ENCODE peak calls at places on chromosome 12, in four cellular contexts. F, N, E and Z are unnamed samples.

GRCh38 chr12:41661141-41661540 is 473.0 kb downstream of the PDZRN4 start:
- DNase-seq in F (no peak), N (no peak), E (no peak), Z (no peak)

GRCh38 chr12:20374775-20375174 is 6.4 kb downstream of the PDE3A start:
- DNase-seq in F (no peak), N (no peak), E (no peak), Z (no peak)

GRCh38 chr12:53205747-53206146 is 1.3 kb downstream of the ITGB7 start:
- DNase-seq in F (peak; percentile 87), N (no peak), E (no peak), Z (no peak)

GRCh38 chr12:75705749-75706719 is 194.6 kb upstream of the KRR1 start:
- DNase-seq in F (no peak), N (no peak), E (no peak), Z (peak; percentile 15)

GRCh38 chr12:40996091-40996490 is 192.0 kb upstream of the PDZRN4 start:
- DNase-seq in F (no peak), N (no peak), E (no peak), Z (no peak)

GRCh38 chr12:27779837-27780611 is at the start of the genes KLHL42 and MANSC4:
- DNase-seq in F (no peak), N (peak; percentile 30), E (peak; percentile 79), Z (peak; percentile 70)

GRCh38 chr12:105214670-105215375 is 21.2 kb downstream of the APPL2 start:
- DNase-seq in F (no peak), N (peak; percentile 59), E (no peak), Z (no peak)

GRCh38 chr12:101231626-101232025 is 21.6 kb upstream of the SLC5A8 start:
- DNase-seq in F (no peak), N (no peak), E (no peak), Z (no peak)

GRCh38 chr12:52884526-52885293 is 20.2 kb downstream of the KRT8 start:
- DNase-seq in F (no peak), N (peak; percentile 97), E (peak; percentile 98), Z (peak; percentile 81)

GRCh38 chr12:122064780-122065588 is 13.6 kb upstream of the MLXIP start:
- DNase-seq in F (no peak), N (peak; percentile 69), E (peak; percentile 52), Z (peak; percentile 37)

GRCh38 chr12:47102845-47103666 is 23.3 kb upstream of the AMIGO2 start:
- DNase-seq in F (no peak), N (no peak), E (no peak), Z (no peak)

GRCh38 chr12:74964390-74964789 is 245.2 kb downstream of the KCNC2 start:
- DNase-seq in F (no peak), N (no peak), E (no peak), Z (no peak)

GRCh38 chr12:47739959-47740358 is 14.7 kb upstream of the ENDOU start:
- DNase-seq in F (no peak), N (peak; percentile 15), E (no peak), Z (no peak)

GRCh38 chr12:39912211-39912980 is 193.5 kb downstream of the SLC2A13 start:
- DNase-seq in F (no peak), N (peak; percentile 18), E (no peak), Z (no peak)

GRCh38 chr12:114697741-114698565 is 14.0 kb upstream of the TBX3 start:
- DNase-seq in F (no peak), N (no peak), E (peak; percentile 72), Z (no peak)

GRCh38 chr12:54220092-54220557 is 31.3 kb upstream of the SMUG1 start:
- DNase-seq in F (no peak), N (peak; percentile 45), E (peak; percentile 94), Z (peak; percentile 66)

GRCh38 chr12:127284021-127284420 is 982.9 kb upstream of the TMEM132C start:
- DNase-seq in F (no peak), N (no peak), E (no peak), Z (no peak)

GRCh38 chr12:67496616-67497015 is 151.9 kb upstream of the DYRK2 start:
- DNase-seq in F (no peak), N (no peak), E (no peak), Z (no peak)

GRCh38 chr12:66964629-66965028 is 285.8 kb upstream of the GRIP1 start:
- DNase-seq in F (no peak), N (no peak), E (no peak), Z (no peak)

GRCh38 chr12:49342914-49343731 is 3.6 kb upstream of the DNAJC22 start:
- DNase-seq in F (no peak), N (no peak), E (no peak), Z (no peak)

GRCh38 chr12:82625523-82625922 is 61.2 kb upstream of the TMTC2 start:
- DNase-seq in F (no peak), N (no peak), E (no peak), Z (no peak)

GRCh38 chr12:34598352-34598827 is 576.1 kb downstream of the ALG10 start:
- DNase-seq in F (no peak), N (no peak), E (no peak), Z (no peak)

GRCh38 chr12:78118486-78118885 is 287.8 kb downstream of the NAV3 start:
- DNase-seq in F (no peak), N (no peak), E (no peak), Z (no peak)

GRCh38 chr12:132873724-132874123 is 13.7 kb downstream of the CHFR start:
- DNase-seq in F (no peak), N (no peak), E (no peak), Z (no peak)

GRCh38 chr12:11743748-11744147 is 94.3 kb downstream of the ETV6 start:
- DNase-seq in F (no peak), N (no peak), E (no peak), Z (no peak)
- TF ChIP-seq SP1 in F (no peak), N (no peak), E (no peak), Z (no peak)

DNA sequence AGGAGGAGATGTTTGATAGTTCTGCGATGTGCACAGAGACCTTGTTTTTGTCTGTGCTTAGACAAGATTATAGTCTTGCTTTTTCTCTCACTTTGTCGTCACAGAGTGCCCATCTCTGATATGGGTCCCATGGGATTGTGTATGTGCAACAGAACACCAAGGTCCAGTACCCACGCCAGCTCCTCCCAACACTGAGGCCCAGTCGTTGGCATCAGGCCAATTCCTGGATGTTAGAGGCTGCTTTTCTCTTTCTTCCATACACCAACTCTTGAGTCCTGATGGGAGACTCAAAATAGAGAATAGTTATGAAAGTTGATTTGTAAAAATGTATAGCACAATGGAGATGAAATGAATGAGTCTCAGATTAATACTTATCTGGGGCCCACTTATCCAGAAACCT is 22.7 kb upstream of the PRMT8 start:
- DNase-seq in F (no peak), N (no peak), E (no peak), Z (no peak)
- TF ChIP-seq SUZ12 in F (no peak), N (no peak), E (no peak), Z (no peak)

DNA sequence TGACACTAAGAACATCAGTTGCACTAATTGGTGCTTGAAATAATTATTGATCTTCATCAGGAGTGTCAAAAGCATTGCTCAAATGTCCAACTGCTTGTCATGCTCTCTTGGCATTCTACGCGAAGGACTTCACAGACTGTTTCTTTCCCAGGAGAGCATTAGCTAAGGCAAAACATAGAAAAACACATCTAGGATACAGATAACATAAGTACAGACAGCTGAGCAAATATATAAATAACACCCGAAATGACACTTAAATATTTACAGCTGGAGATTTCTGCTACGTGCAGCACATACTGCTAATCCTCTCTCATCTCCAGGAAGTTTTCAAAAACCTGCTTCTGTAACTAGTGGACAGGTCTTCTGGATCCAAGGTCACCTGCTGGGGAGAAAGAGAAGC is 120.0 kb upstream of the PRMT8 start:
- DNase-seq in F (no peak), N (no peak), E (no peak), Z (no peak)
- TF ChIP-seq SP1 in F (no peak), N (no peak), E (no peak), Z (no peak)

GRCh38 chr12:28899951-28900350 is 249.1 kb upstream of the FAR2 start:
- DNase-seq in F (no peak), N (no peak), E (no peak), Z (no peak)
- TF ChIP-seq SUZ12 in F (no peak), N (no peak), E (no peak), Z (no peak)

GRCh38 chr12:16012086-16012485 is 101.0 kb downstream of the DERA start:
- DNase-seq in F (no peak), N (no peak), E (no peak), Z (no peak)
- TF ChIP-seq SP1 in F (no peak), N (no peak), E (no peak), Z (no peak)

DNA sequence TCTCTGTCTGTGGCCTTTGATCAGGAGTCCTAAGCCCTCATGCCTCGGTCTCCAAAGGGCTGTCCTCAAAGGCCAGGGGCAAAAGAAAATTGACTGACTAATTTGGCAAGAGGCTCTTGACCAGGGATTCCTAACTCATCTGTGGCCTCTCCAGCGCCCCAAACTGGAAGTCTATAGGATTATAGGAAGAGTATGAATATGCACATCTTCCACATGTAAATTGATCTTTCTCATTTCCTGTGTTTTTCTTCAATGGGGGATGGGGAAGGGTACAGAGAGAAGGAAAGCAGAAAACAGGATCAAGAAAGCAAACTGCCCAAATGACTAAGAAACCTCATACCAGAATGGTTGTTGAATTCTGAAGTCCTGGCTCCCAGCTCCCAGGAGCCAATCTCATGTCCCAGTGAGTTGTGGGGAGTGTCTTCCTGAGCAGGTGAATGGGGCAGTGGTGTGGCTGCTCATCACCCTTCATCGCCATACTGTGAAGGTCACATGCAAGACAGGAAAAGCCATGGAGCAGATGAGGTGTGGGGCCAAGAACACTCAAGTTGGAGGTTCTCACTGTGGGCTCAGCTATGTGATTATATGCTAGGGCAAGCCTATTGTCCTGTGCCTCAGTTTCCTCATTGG is 16.7 kb upstream of the TSPAN11 start:
- DNase-seq in F (no peak), N (no peak), E (no peak), Z (no peak)
- TF ChIP-seq SUZ12 in F (no peak), N (no peak), E (no peak), Z (no peak)

GRCh38 chr12:131860472-131861260 is 32.5 kb downstream of the MMP17 start:
- DNase-seq in F (no peak), N (peak; percentile 94), E (no peak), Z (peak; percentile 38)
- TF ChIP-seq SP1 in F (no peak), N (no peak), E (no peak), Z (no peak)